ENCODE peak calls at places on chromosomes 5 and 9, in six cellular contexts. H is uterus; I is stomach; O is suprapubic skin; J is right cardiac atrium; T is CD4-positive, CD25-positive, alpha-beta regulatory T cell. B is an unnamed sample. For H3K4me1, the result is how much of the 10 kb centered on the place peaks cover.

GRCh38 chr5:31485376-31486207 is 46.3 kb downstream of the DROSHA start:
- DNase-seq in T (no peak), H (no peak), J (no peak), I (no peak), O (no peak), B (no peak)

GRCh38 chr9:84500218-84500617 is 159.7 kb upstream of the SLC28A3 start:
- DNase-seq in H (no peak), I (no peak), T (no peak), O (no peak), J (no peak), B (no peak)

GRCh38 chr5:38039826-38040225 is 200.0 kb upstream of the GDNF start:
- DNase-seq in J (no peak), T (no peak), I (no peak), H (no peak), O (no peak), B (no peak)

GRCh38 chr9:18531127-18531526 is 57.2 kb downstream of the ADAMTSL1 start:
- DNase-seq in I (no peak), T (no peak), O (no peak), J (no peak), H (no peak), B (no peak)

GRCh38 chr5:73726071-73726470 is 100.1 kb downstream of the ARHGEF28 start:
- DNase-seq in H (no peak), I (no peak), J (no peak), T (no peak), O (no peak), B (no peak)

GRCh38 chr5:125487231-125487630 is 740.8 kb upstream of the ZNF608 start:
- DNase-seq in H (no peak), I (no peak), O (no peak), J (no peak), T (no peak), B (no peak)

GRCh38 chr5:111697215-111697614 is 59.8 kb downstream of the NREP start:
- DNase-seq in O (no peak), H (no peak), I (no peak), J (no peak), T (no peak), B (no peak)

GRCh38 chr5:15044521-15044920 is 172.9 kb upstream of the ANKH start:
- DNase-seq in I (no peak), H (no peak), T (no peak), J (no peak), O (no peak), B (no peak)

GRCh38 chr9:16501098-16501663 is 369.3 kb downstream of the BNC2 start:
- DNase-seq in T (no peak), J (no peak), I (no peak), O (no peak), H (no peak), B (no peak)

GRCh38 chr9:97910273-97910844 is 11.9 kb downstream of the TRMO start:
- DNase-seq in I (no peak), H (no peak), T (no peak), J (no peak), O (no peak), B (no peak)

GRCh38 chr5:36452394-36453100 is 150.8 kb upstream of the RANBP3L start:
- DNase-seq in I (no peak), O (no peak), T (no peak), H (no peak), J (no peak), B (no peak)

GRCh38 chr9:69672828-69673640 is 863 bp upstream of the APBA1 start:
- DNase-seq in T (peak), H (peak), I (peak), O (peak), J (peak), B (peak)

GRCh38 chr5:68068204-68068603 is 147.4 kb upstream of the PIK3R1 start:
- DNase-seq in O (no peak), I (no peak), J (no peak), T (no peak), H (no peak), B (no peak)

GRCh38 chr5:56278267-56278826 is 45.2 kb upstream of the ANKRD55 start:
- DNase-seq in T (no peak), O (no peak), J (no peak), H (no peak), I (no peak), B (no peak)

GRCh38 chr9:32579706-32580331 is 6.9 kb upstream of the NDUFB6 start:
- DNase-seq in J (peak), T (peak), I (peak), H (peak), O (peak), B (peak)

GRCh38 chr9:93964685-93965084 is 9.5 kb upstream of the BARX1 start:
- DNase-seq in T (no peak), J (no peak), H (no peak), I (peak), O (no peak), B (peak)

GRCh38 chr5:164090358-164090757 is 584.9 kb downstream of the MAT2B start:
- DNase-seq in I (no peak), T (no peak), J (no peak), H (no peak), O (no peak), B (no peak)

GRCh38 chr5:133440467-133441115 is 171.8 kb downstream of the FSTL4 start:
- DNase-seq in T (no peak), I (no peak), J (peak), H (no peak), O (no peak), B (no peak)

GRCh38 chr5:174724484-174725260 is at the start of gene MSX2:
- DNase-seq in O (peak), H (peak), J (peak), T (peak), I (peak), B (peak)

GRCh38 chr5:61123145-61123544 is 39.1 kb downstream of the SMIM15 start:
- DNase-seq in T (no peak), H (no peak), J (no peak), O (no peak), I (no peak), B (no peak)

GRCh38 chr9:3332802-3333201 is 193.0 kb downstream of the RFX3 start:
- DNase-seq in J (no peak), H (no peak), I (no peak), O (no peak), T (no peak), B (no peak)

GRCh38 chr5:176812269-176813259 is 2.2 kb downstream of the UNC5A start:
- DNase-seq in I (no peak), O (no peak), J (peak), H (no peak), T (no peak), B (no peak)

GRCh38 chr9:21605489-21605931 is 123.4 kb upstream of the IFNE start:
- DNase-seq in O (no peak), I (no peak), J (no peak), T (no peak), H (no peak), B (no peak)

GRCh38 chr9:130682490-130683121 is 11.0 kb upstream of the EXOSC2 start:
- DNase-seq in T (peak), H (peak), I (peak), O (no peak), J (peak), B (peak)

GRCh38 chr5:102932781-102933180 is 177.7 kb downstream of the PAM start:
- DNase-seq in H (no peak), J (no peak), O (no peak), T (no peak), I (no peak), B (no peak)

GRCh38 chr9:114341991-114342390 is 12.3 kb downstream of the ORM2 start:
- DNase-seq in H (no peak), O (no peak), T (no peak), J (no peak), I (no peak), B (no peak)

GRCh38 chr9:105103776-105104175 is 140.7 kb upstream of the SLC44A1 start:
- DNase-seq in I (no peak), J (no peak), H (no peak), T (no peak), O (no peak), B (no peak)

GRCh38 chr5:167731951-167732350 is 559.5 kb upstream of the WWC1 start:
- DNase-seq in I (no peak), H (no peak), T (no peak), J (no peak), O (no peak), B (no peak)

GRCh38 chr5:172920447-172920849 is 38.8 kb upstream of the RPL26L1 start:
- DNase-seq in J (peak), H (peak), I (no peak), T (no peak), O (no peak), B (peak)

DNA sequence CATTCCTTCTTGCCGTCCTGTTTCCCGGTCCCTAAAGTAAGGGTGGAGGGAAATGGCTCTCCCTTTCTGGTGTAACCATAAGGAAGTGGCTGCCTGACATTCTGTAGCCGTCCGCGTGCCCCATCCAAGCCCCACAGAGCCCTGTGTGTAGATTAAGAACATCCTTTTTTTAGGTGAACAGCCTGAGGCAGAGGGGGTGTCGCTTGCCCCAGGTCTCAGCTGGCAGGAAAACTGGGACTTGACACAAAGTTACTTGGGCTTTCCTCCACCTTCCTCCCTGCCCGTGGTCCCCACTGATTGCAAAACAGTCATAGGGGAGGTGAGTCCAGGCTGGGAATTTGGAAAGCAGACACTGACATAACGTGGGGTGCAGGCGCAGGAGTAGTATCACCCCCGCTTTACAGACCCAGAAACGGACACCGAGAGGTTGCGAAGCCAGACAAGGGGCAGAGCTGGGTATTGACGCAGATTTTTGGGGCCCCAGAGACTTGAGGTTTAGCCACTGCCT is 22.8 kb downstream of the C9orf50 start:
- DNase-seq in T (no peak), J (peak), O (peak), I (no peak), H (no peak), B (no peak)
- H3K4me1 ChIP-seq in T (under half), J (under half), O (under half), I (under half), H (under half), B (under half)

DNA sequence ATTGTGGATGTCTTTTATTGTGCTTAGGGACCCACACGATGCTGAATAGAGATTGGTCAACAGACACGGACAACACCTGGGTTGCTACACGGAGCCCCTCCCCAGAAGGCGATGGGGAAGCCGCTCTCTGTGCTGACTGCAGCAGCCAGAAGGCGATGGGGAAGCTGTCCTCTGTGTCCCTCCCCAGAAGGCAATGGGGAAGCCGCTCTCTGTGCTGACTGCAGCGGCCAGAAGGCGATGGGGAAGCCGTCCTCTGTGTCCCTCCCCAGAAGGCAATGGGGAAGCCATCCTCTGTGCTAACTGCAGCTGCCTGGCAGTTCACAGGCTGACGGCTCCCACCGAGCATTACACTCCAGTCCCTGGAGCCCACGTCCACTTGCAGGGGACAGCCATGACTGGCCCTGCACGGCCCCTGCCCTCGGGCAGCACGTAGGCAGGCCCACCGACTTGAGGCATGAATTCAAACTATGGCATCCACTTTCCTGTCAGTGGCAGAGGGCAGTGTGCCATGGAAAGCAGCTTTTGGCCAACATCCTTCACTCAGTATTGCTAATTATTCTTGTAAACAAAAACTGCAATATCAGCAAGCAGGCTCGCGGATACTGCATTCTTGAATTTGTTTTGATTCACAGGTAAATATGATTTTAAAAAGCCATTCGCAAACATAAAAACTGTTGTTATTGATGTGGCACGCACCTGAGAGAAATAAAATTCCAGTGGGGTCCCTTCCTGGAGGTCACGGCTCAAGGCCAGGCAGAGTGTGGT is 48.1 kb upstream of the CLPTM1L start:
- DNase-seq in O (no peak), J (peak), I (no peak), T (no peak), H (no peak), B (no peak)
- H3K4me1 ChIP-seq in O (under half), J (under half), I (under half), T (under half), H (under half), B (under half)

DNA sequence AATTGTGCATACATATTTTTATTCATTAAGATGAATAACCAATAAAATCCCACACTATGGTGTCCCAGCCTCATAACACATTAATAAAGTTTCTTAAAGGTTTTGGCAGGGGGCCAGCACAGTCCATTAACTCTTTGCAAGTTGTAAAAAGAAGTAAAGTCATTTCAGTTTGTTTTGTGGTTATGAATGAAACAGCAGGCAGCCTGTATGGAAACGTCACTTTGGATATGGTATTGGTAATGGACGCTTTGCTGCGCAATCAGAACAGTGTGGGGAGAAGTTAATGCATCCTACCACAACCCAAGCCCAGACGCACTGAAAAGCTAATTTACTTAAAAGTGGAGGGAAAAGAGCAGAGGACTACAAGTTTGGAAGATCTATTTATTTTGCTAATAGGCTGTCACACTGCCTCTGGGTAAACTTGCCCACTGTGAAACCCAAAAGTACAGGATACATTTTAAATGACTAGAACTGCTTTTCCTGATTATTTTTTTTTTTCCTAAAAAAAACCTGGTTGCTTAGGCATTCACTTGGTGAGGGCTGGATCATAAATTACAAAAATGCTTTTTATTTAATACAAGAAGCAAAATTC is 104.4 kb downstream of the NFIB start:
- DNase-seq in T (no peak), H (no peak), O (no peak), J (no peak), I (no peak), B (no peak)
- H3K4me1 ChIP-seq in T (under half), H (under half), O (under half), J (under half), I (under half), B (half or more)

DNA sequence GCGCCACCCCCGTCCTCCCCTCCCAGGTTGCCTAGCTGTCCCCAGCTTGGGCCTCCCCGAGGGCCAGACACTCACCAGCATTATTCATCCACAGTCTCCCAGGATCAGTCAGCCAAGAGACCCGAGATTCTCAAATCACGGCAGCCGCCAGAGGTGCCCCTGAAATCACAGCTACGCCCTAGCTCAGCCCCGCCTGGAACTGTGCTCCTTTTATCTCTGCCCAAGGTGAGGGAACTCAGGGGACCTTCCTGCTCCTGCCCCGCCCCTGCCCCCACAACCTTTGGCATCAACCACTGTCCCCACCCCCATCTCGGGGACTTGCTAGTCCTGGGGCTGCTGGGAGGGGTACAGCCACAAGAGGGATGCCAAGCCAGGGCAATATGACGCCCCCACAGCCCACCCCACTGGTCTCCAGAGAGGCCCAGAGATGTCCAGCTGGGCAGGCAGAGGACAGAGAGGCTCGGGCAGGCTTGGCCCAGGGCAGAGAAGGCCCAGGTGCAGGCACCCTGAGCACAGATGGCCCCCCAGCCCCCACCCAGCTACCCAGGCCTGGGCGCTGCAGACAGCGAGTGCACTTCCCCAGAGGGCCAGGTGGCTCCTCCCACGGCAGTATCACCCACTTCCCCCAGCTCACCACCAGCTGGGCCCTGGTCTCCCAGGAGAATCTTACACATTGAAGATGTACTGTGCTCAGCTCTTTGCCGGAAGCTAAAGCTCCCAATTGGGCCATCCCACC is at the start of gene FUT7:
- DNase-seq in O (no peak), I (no peak), T (peak), J (no peak), H (no peak), B (no peak)
- H3K4me1 ChIP-seq in O (under half), I (under half), T (half or more), J (under half), H (under half), B (under half)

GRCh38 chr5:67030289-67031069 is 166.1 kb downstream of the CD180 start:
- DNase-seq in I (no peak), H (no peak), T (no peak), J (no peak), O (no peak), B (no peak)

GRCh38 chr5:67033893-67034605 is 162.6 kb downstream of the CD180 start:
- DNase-seq in H (no peak), J (no peak), O (no peak), T (no peak), I (no peak), B (no peak)

GRCh38 chr5:67032921-67033664 is 163.5 kb downstream of the CD180 start:
- DNase-seq in O (no peak), I (no peak), J (no peak), T (no peak), H (no peak), B (no peak)

GRCh38 chr5:67029481-67029880 is 167.1 kb downstream of the CD180 start:
- DNase-seq in H (no peak), I (no peak), O (no peak), J (no peak), T (no peak), B (no peak)

GRCh38 chr5:67031689-67032088 is 164.9 kb downstream of the CD180 start:
- DNase-seq in I (no peak), T (peak), J (no peak), O (no peak), H (no peak), B (no peak)
- H3K4me1 ChIP-seq in I (under half), T (under half), J (under half), O (half or more), H (under half), B (under half)

DNA sequence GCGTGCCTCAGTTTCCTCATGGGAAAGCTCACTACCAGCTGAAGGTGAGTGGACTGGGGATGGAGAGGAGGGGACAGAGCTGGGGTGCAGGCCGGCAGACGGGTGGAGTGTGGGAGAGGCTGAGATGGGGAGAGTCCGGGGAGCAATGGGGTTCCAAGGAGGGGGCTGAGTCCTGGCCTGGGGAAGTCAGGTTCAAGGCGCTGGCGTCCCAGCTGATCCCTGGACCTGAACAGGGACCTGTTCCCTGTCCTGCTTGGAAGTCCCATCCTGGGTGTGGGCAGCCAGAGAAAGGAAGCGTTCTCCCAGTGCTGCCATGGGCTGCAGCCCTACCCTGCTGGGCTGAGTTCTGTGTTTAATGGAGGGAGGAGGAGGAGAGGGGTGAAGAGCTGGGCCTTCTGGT is 60.9 kb upstream of the GNE start:
- DNase-seq in I (no peak), O (no peak), H (no peak), T (no peak), J (no peak), B (no peak)
- H3K4me1 ChIP-seq in I (under half), O (under half), H (under half), T (under half), J (under half), B (under half)

GRCh38 chr5:179793470-179794139 is at the start of gene LTC4S:
- DNase-seq in J (peak), H (peak), I (peak), T (peak), O (peak), B (peak)
- H3K4me1 ChIP-seq in J (under half), H (under half), I (under half), T (under half), O (half or more), B (under half)

GRCh38 chr5:136598901-136599300 is 233.6 kb upstream of the TRPC7 start:
- DNase-seq in H (no peak), O (no peak), T (no peak), J (no peak), I (no peak), B (no peak)
- H3K4me1 ChIP-seq in H (under half), O (under half), T (under half), J (under half), I (under half), B (under half)

DNA sequence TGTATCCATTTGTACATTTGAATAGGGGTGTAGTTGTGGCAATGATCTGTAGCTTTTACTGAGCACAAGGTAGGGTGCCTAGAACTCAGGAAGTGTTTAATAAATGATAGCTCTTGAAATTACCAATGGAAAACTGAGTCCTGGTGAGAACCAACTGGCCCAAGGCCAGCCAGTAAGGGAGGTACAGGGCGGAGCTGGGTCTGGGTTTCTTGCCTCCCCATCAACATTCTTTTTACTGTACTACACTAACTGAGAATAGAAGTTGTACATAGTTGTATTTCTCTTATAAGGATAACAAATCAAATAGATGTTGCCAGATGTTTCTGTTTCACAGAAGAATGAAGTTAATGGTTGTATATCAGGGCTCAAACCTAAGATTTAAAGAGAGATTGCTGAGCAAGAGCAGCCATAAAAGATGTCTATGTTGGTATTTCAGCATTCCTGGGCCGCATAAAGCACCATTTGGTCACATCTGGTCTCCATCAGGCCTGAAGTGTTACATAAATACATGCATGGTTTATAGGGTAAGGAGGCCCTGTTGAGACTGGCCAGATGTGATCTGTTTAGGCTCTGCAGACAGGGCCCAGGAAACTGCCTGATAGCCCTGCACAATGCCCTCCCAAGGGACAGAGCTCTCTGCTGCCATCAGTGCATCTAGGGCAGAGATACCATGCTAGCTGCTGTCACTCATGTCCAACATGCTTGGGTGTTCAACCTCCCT is 210.5 kb downstream of the NXNL2 start:
- DNase-seq in T (no peak), I (no peak), O (no peak), J (no peak), H (peak), B (no peak)
- H3K4me1 ChIP-seq in T (under half), I (under half), O (under half), J (under half), H (under half), B (under half)

B was measured in pancreas.